ENCODE peak calls at places on chromosomes 16 and 17, in eight cellular contexts. X is mucosa of descending colon; Z is neural progenitor cell; D is thoracic aorta; T is GM23338; F is CD8-positive, alpha-beta memory T cell; B is adrenal gland; S is A549. E is an unnamed sample. For H3K4me1, the result is how much of the 10 kb centered on the place peaks cover.

GRCh38 chr16:56828641-56829040 is 36.4 kb upstream of the SLC12A3 start:
- DNase-seq in D (no peak), B (no peak), F (no peak), T (no peak), X (no peak), S (no peak), Z (no peak), E (no peak)

GRCh38 chr17:33436321-33436720 is 143.2 kb upstream of the ASIC2 start:
- DNase-seq in T (no peak), F (no peak), D (no peak), B (no peak), Z (no peak), S (no peak), X (no peak), E (no peak)

GRCh38 chr17:82276951-82277350 is 3.5 kb upstream of the CSNK1D start:
- DNase-seq in T (no peak), Z (no peak), S (no peak), F (no peak), B (no peak), X (no peak), D (no peak), E (no peak)

GRCh38 chr17:19011581-19011980 is 7.0 kb upstream of the FAM83G start:
- DNase-seq in Z (no peak), B (no peak), D (no peak), X (no peak), F (no peak), T (no peak), S (no peak), E (no peak)

GRCh38 chr17:21252875-21253645 is at the start of gene NATD1:
- DNase-seq in X (peak), B (peak), S (peak), F (peak), Z (peak), D (peak), T (peak), E (peak)

GRCh38 chr16:16163571-16163970 is 59.7 kb downstream of the ABCC6 start:
- DNase-seq in S (no peak), T (no peak), X (no peak), F (no peak), D (no peak), Z (no peak), B (no peak), E (no peak)

GRCh38 chr16:30805370-30806169 is 18.6 kb upstream of the ZNF629 start:
- DNase-seq in Z (peak), S (peak), T (peak), F (peak), D (peak), B (peak), X (peak), E (peak)

GRCh38 chr17:42852351-42852750 is 1.4 kb downstream of the AOC3 start:
- DNase-seq in D (no peak), S (no peak), F (no peak), X (no peak), B (no peak), T (no peak), Z (no peak), E (no peak)

GRCh38 chr16:64910351-64910750 is 211.5 kb downstream of the CDH11 start:
- DNase-seq in F (no peak), Z (peak), S (peak), D (peak), B (peak), T (peak), X (peak), E (no peak)

DNA sequence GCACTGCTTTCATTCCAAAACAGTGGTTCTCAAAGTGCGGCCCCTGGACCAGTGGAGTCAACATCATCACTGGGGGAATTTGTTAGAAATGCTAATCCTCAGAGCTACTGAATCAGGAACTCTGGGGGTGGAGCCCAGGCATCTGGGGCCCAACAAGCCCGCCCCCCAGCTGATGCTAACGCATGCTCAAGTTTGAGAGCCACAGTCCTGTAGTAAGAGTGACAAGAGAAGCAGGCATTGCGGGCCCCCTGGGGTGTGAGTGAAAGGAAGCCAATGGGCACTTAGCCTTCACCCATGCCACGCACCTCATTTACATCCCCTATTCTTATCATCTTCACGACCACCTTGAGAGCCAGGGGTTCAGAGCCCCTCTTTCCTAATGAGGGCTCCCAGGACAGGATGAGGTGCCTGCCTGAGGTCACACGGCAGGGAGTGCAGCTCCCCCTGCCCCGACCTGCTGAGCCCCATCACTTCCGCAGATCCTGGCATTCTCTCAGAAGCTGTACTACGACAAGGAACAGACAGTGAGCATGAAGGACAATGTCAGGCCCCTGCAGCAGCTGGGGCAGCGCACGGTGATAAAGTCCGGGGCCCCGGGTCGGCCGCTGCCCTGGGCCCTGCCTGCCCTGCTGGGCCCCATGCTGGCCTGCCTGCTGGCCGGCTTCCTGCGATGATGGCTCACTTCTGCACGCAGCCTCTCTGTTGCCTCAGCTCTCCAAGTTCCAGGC is 9.1 kb downstream of the CA4 start:
- DNase-seq in B (no peak), D (no peak), T (peak), F (no peak), Z (no peak), S (no peak), X (no peak), E (no peak)
- H3K4me3 ChIP-seq in B (no peak), D (no peak), T (peak), F (no peak), Z (no peak), S (no peak), X (no peak), E (no peak)

GRCh38 chr17:40025991-40026815 is 11.0 kb downstream of the CSF3 start:
- DNase-seq in Z (no peak), F (peak), S (no peak), B (no peak), D (no peak), X (no peak), T (no peak), E (peak)

GRCh38 chr17:40025559-40025958 is 10.3 kb downstream of the CSF3 start:
- DNase-seq in D (no peak), S (no peak), X (no peak), Z (no peak), B (no peak), F (no peak), T (no peak), E (peak)

GRCh38 chr17:40028595-40028994 is 13.4 kb downstream of the CSF3 start:
- DNase-seq in X (no peak), Z (no peak), S (no peak), B (no peak), F (no peak), T (no peak), D (no peak), E (no peak)

GRCh38 chr17:40026816-40027613 is 11.8 kb downstream of the CSF3 start:
- DNase-seq in F (peak), D (peak), X (peak), T (peak), S (peak), Z (peak), B (peak), E (peak)

GRCh38 chr17:40027614-40028012 is 12.4 kb downstream of the CSF3 start:
- DNase-seq in X (no peak), Z (no peak), T (no peak), S (no peak), B (no peak), F (no peak), D (no peak), E (no peak)
- H3K4me1 ChIP-seq in X (under half), Z (under half), T (under half), S (under half), B (under half), F (under half), D (under half), E (half or more)

GRCh38 chr17:31019004-31019403 is 48.2 kb downstream of the RNF135 start:
- DNase-seq in D (no peak), Z (no peak), B (no peak), S (no peak), X (no peak), F (no peak), T (no peak), E (no peak)
- H3K4me3 ChIP-seq in D (no peak), Z (no peak), B (no peak), S (no peak), X (no peak), F (no peak), T (no peak), E (no peak)

DNA sequence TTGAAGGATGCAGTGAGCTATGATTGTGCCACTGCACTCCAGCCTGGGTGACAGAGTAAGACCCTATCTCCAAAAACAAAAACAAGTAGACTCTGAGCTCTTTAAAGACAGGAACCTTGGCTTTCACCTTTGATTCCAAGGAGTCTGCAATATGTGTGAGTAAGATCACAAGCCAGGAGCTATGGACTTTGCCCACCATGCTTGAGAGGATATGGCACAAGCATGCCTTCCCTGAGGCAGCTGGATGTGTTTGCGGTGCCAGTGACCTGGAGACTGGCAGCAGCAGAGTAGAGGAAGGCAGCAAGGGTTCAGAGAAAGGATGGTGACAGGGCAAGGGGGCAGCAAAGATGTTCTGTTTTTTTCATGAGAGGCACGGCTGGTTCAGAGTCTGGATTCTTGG is 14.5 kb upstream of the PRKCA start:
- DNase-seq in F (no peak), D (no peak), B (no peak), Z (no peak), S (peak), T (no peak), X (peak), E (no peak)
- H3K4me1 ChIP-seq in F (under half), D (under half), B (under half), Z (under half), S (under half), T (under half), X (under half), E (under half)

E was measured in thyroid gland.